ENCODE peak calls at places on chromosomes 13 and 19, in nine cellular contexts. L, U, J, P, F, K, E, N and H are unnamed samples.

GRCh38 chr19:15199652-15200574 is 882 bp downstream of the NOTCH3 start:
- DNase-seq in L (no peak), P (no peak), J (peak; percentile 47), U (peak; percentile 95), F (peak; percentile 91), K (peak; percentile 44), N (peak; percentile 69), E (no peak), H (peak; percentile 47)

GRCh38 chr19:19259741-19260140 is 13.4 kb downstream of the TM6SF2 start:
- DNase-seq in E (peak; percentile 11), F (peak; percentile 89), N (peak; percentile 34), J (peak; percentile 25), L (no peak), U (peak; percentile 56), P (peak; percentile 53), K (no peak), H (peak; percentile 91)

GRCh38 chr13:95440441-95441088 is 112.0 kb upstream of the CLDN10 start:
- DNase-seq in F (no peak), J (no peak), E (no peak), P (no peak), N (no peak), U (no peak), L (no peak), K (no peak), H (no peak)

GRCh38 chr13:113216165-113217056 is 7.0 kb downstream of the CUL4A start:
- DNase-seq in J (peak; percentile 75), K (no peak), E (no peak), F (peak; percentile 70), P (no peak), N (peak; percentile 85), L (no peak), U (peak; percentile 61), H (peak; percentile 80)

GRCh38 chr19:47331931-47332547 is at the start of gene C5AR2:
- DNase-seq in E (no peak), P (peak; percentile 46), U (no peak), N (peak; percentile 61), F (no peak), J (no peak), L (no peak), K (no peak), H (no peak)

GRCh38 chr13:49877629-49878218 is 58.4 kb downstream of the SPRYD7 start:
- DNase-seq in E (no peak), P (no peak), F (peak; percentile 58), J (no peak), K (no peak), U (peak; percentile 41), N (no peak), L (no peak), H (no peak)

GRCh38 chr13:79501538-79502232 is 20.7 kb downstream of the NDFIP2 start:
- DNase-seq in N (peak; percentile 29), K (no peak), E (no peak), F (no peak), J (peak; percentile 45), L (no peak), U (no peak), P (no peak), H (no peak)

GRCh38 chr13:29511980-29512379 is 83.5 kb downstream of the SLC7A1 start:
- DNase-seq in E (no peak), N (peak; percentile 94), L (no peak), J (no peak), F (no peak), P (no peak), U (no peak), K (no peak), H (no peak)

GRCh38 chr19:29971002-29971401 is 29.0 kb downstream of the URI1 start:
- DNase-seq in J (no peak), L (no peak), E (no peak), P (no peak), K (no peak), U (no peak), F (no peak), N (no peak), H (no peak)

GRCh38 chr13:63864171-63864902 is 2448.7 kb upstream of the PCDH20 start:
- DNase-seq in K (no peak), F (peak; percentile 3), P (no peak), E (no peak), L (no peak), J (peak; percentile 3), U (no peak), N (no peak), H (no peak)

GRCh38 chr13:96816261-96816660 is 178.0 kb downstream of the OXGR1 start:
- DNase-seq in F (no peak), J (no peak), N (peak; percentile 59), U (no peak), L (no peak), E (no peak), K (no peak), P (no peak), H (no peak)

GRCh38 chr13:32897296-32897695 is 118.9 kb upstream of the KL start:
- DNase-seq in K (no peak), P (no peak), N (no peak), E (no peak), J (peak; percentile 59), F (no peak), L (no peak), U (no peak), H (no peak)